ENCODE peak calls at places on chromosomes 11 and 22, in five cellular contexts. Q is thoracic aorta, K is amygdala, W is head of caudate nucleus, H is fibroblast of lung. X is an unnamed sample.

GRCh38 chr11:848380-848931 is 5.8 kb downstream of the TSPAN4 start:
- DNase-seq in W (peak), K (no peak), Q (no peak), H (no peak), X (no peak)

GRCh38 chr22:19576460-19577421 is 52.5 kb upstream of the CLDN5 start:
- DNase-seq in Q (no peak), W (peak), H (peak), K (no peak), X (no peak)

GRCh38 chr22:49331223-49331815 is 496.4 kb downstream of the BRD1 start:
- DNase-seq in K (no peak), Q (no peak), H (no peak), W (no peak), X (no peak)

GRCh38 chr11:1746956-1747752 is 3.2 kb downstream of the IFITM10 start:
- DNase-seq in K (no peak), Q (no peak), W (no peak), H (no peak), X (no peak)

GRCh38 chr11:87432006-87432405 is 394.3 kb downstream of the TMEM135 start:
- DNase-seq in W (no peak), Q (no peak), K (no peak), H (peak), X (no peak)

GRCh38 chr11:45556851-45557707 is 108.3 kb downstream of the CHST1 start:
- DNase-seq in Q (no peak), K (no peak), W (no peak), H (peak), X (no peak)

GRCh38 chr11:44066732-44067131 is 662 bp downstream of the ACCS start:
- DNase-seq in Q (no peak), W (no peak), H (peak), K (no peak), X (no peak)

GRCh38 chr11:1116104-1116503 is 41.4 kb downstream of the MUC2 start:
- DNase-seq in H (no peak), Q (no peak), W (no peak), K (no peak), X (no peak)

GRCh38 chr11:19326499-19326898 is 85.8 kb upstream of the E2F8 start:
- DNase-seq in H (peak), Q (no peak), K (no peak), W (no peak), X (peak)

GRCh38 chr11:62307950-62308349 is 9.1 kb upstream of the SCGB1D4 start:
- DNase-seq in H (no peak), K (no peak), Q (no peak), W (no peak), X (no peak)

GRCh38 chr11:36532908-36533601 is 23.0 kb upstream of the TRAF6 start:
- DNase-seq in H (no peak), K (no peak), Q (no peak), W (no peak), X (no peak)

GRCh38 chr11:67627788-67628624 is 1.7 kb downstream of the NUDT8 start:
- DNase-seq in Q (no peak), H (no peak), K (no peak), W (no peak), X (no peak)

GRCh38 chr11:71496421-71496820 is 30.6 kb upstream of the KRTAP5-7 start:
- DNase-seq in Q (no peak), H (no peak), W (no peak), K (no peak), X (no peak)

GRCh38 chr22:49751318-49751967 is 76.2 kb downstream of the BRD1 start:
- DNase-seq in W (no peak), K (no peak), Q (no peak), H (no peak), X (no peak)

GRCh38 chr22:47388331-47388730 is 625.9 kb downstream of the TBC1D22A start:
- DNase-seq in H (no peak), Q (no peak), K (no peak), W (no peak), X (no peak)

GRCh38 chr11:86182976-86183584 is 61.5 kb upstream of the EED start:
- DNase-seq in W (no peak), K (no peak), H (peak), Q (no peak), X (no peak)

GRCh38 chr11:122781378-122782040 is 56.8 kb upstream of the CRTAM start:
- DNase-seq in W (peak), K (peak), Q (peak), H (peak), X (peak)

GRCh38 chr11:3037041-3037944 is 19.9 kb downstream of the CARS1 start:
- DNase-seq in W (peak), H (peak), Q (peak), K (peak), X (no peak)

GRCh38 chr11:26230021-26230420 is 101.9 kb upstream of the ANO3 start:
- DNase-seq in W (no peak), H (peak), Q (no peak), K (no peak), X (no peak)

GRCh38 chr11:65132988-65133700 is 1.2 kb downstream of the SYVN1 start:
- DNase-seq in H (no peak), W (no peak), K (no peak), Q (no peak), X (no peak)

GRCh38 chr11:119081682-119082081 is 3.0 kb upstream of the HMBS start:
- DNase-seq in W (peak), K (peak), Q (no peak), H (no peak), X (no peak)

GRCh38 chr11:125333354-125334077 is 162.5 kb downstream of the FEZ1 start:
- DNase-seq in K (no peak), W (no peak), Q (no peak), H (no peak), X (no peak)

GRCh38 chr22:21636629-21637218 is 4.2 kb downstream of the CCDC116 start:
- DNase-seq in W (no peak), Q (no peak), H (no peak), K (no peak), X (no peak)

GRCh38 chr22:41478473-41478872 is 9.6 kb downstream of the ACO2 start:
- DNase-seq in H (no peak), W (no peak), K (no peak), Q (no peak), X (no peak)

GRCh38 chr11:116226731-116227130 is 546.1 kb downstream of the BUD13 start:
- DNase-seq in W (no peak), Q (no peak), H (no peak), K (no peak), X (no peak)

GRCh38 chr11:72627594-72628281 is 46.5 kb downstream of the PDE2A start:
- DNase-seq in H (no peak), W (peak), K (peak), Q (no peak), X (no peak)

GRCh38 chr11:6629892-6630631 is 10.8 kb upstream of the TPP1 start:
- DNase-seq in Q (no peak), W (peak), K (no peak), H (no peak), X (no peak)

GRCh38 chr11:130554241-130555055 is 106.0 kb downstream of the ADAMTS15 start:
- DNase-seq in Q (no peak), W (no peak), H (no peak), K (no peak), X (no peak)

GRCh38 chr11:80330302-80330701 is 889.5 kb upstream of the TENM4 start:
- DNase-seq in Q (no peak), H (peak), W (peak), K (no peak), X (no peak)

GRCh38 chr11:1852885-1853284 is at the start of gene LSP1:
- DNase-seq in K (no peak), H (no peak), Q (no peak), W (no peak), X (no peak)

GRCh38 chr22:30649430-30650007 is 13.9 kb downstream of the SLC35E4 start:
- DNase-seq in W (peak), H (peak), K (no peak), Q (no peak), X (no peak)

GRCh38 chr11:62559204-62559603 is 12.6 kb upstream of the AHNAK start:
- DNase-seq in Q (no peak), H (no peak), K (no peak), W (peak), X (no peak)

GRCh38 chr11:71322192-71322735 is 69.9 kb upstream of the SHANK2 start:
- DNase-seq in H (no peak), W (no peak), Q (no peak), K (no peak), X (no peak)

GRCh38 chr11:7485136-7485853 is at the start of gene OLFML1:
- DNase-seq in Q (no peak), K (no peak), H (no peak), W (no peak), X (no peak)

GRCh38 chr11:31810779-31811647 is at the start of gene PAX6:
- DNase-seq in K (peak), H (peak), W (peak), Q (no peak), X (peak)

X was measured in DMS 273 treated with DMSO at 0.1 percent for 48 hours.